ENCODE peak calls at places on chromosomes 11 and 22, in nine cellular contexts. V is CD8-positive, alpha-beta T cell; Y is GM20000; S is T-helper 1 cell; P is activated naive CD4-positive, alpha-beta T cell treated with Interleukin-2 at 50 U/mL for 16 hours; Z is lower lobe of right lung; X is NCI-H1436; A is spleen; C is cardiac septum. W is an unnamed sample.

GRCh38 chr11:92225206-92225562 is 566 bp downstream of the FAT3 start:
- DNase-seq in C (no peak), Z (no peak), A (no peak), X (no peak), Y (no peak), P (no peak), S (no peak), V (no peak), W (peak)

GRCh38 chr11:45102810-45103621 is 43.4 kb upstream of the PRDM11 start:
- DNase-seq in C (no peak), P (peak), Z (no peak), Y (peak), S (peak), X (peak), A (peak), V (peak), W (peak)

GRCh38 chr11:69653406-69653960 is 12.5 kb downstream of the CCND1 start:
- DNase-seq in C (no peak), X (no peak), S (no peak), Y (no peak), A (peak), V (no peak), P (no peak), Z (no peak), W (no peak)

GRCh38 chr22:50261615-50262459 is at the start of gene MAPK12:
- DNase-seq in X (no peak), C (no peak), P (no peak), A (no peak), V (no peak), S (no peak), Y (peak), Z (no peak), W (no peak)

GRCh38 chr11:22115470-22116037 is 77.3 kb upstream of the ANO5 start:
- DNase-seq in P (no peak), Z (no peak), Y (no peak), X (no peak), S (no peak), A (no peak), C (no peak), V (no peak), W (no peak)

GRCh38 chr11:45106006-45106405 is 40.4 kb upstream of the PRDM11 start:
- DNase-seq in S (no peak), V (peak), Y (no peak), A (no peak), X (no peak), C (no peak), Z (no peak), P (no peak), W (peak)

GRCh38 chr11:119782673-119783072 is 53.7 kb upstream of the NECTIN1 start:
- DNase-seq in S (no peak), P (no peak), Z (peak), X (no peak), V (no peak), A (peak), Y (peak), C (no peak), W (no peak)

GRCh38 chr11:104127828-104128227 is 36.1 kb downstream of the PDGFD start:
- DNase-seq in A (no peak), Z (no peak), P (no peak), Y (no peak), C (no peak), S (no peak), X (no peak), V (no peak), W (no peak)

GRCh38 chr22:43853328-43853931 is 8.9 kb downstream of the SULT4A1 start:
- DNase-seq in C (peak), Z (no peak), X (no peak), S (no peak), Y (no peak), V (no peak), P (no peak), A (peak), W (peak)

GRCh38 chr11:121703166-121703565 is 250.4 kb upstream of the SORL1-AS1 start:
- DNase-seq in A (no peak), P (no peak), S (no peak), Y (no peak), V (no peak), Z (no peak), C (no peak), X (no peak), W (no peak)

GRCh38 chr11:2584434-2584811 is 115.4 kb downstream of the KCNQ1OT1 start:
- DNase-seq in S (no peak), V (no peak), Z (no peak), C (no peak), A (no peak), X (no peak), P (peak), Y (no peak), W (no peak)

GRCh38 chr11:134433806-134434205 is 21.8 kb upstream of the B3GAT1 start:
- DNase-seq in V (no peak), Z (no peak), Y (no peak), S (no peak), X (no peak), A (no peak), C (no peak), P (no peak), W (no peak)

GRCh38 chr11:65425105-65425970 is 2.7 kb downstream of the NEAT1 start:
- DNase-seq in S (peak), P (peak), V (peak), A (peak), Y (peak), X (no peak), Z (peak), C (peak), W (no peak)

GRCh38 chr22:26276530-26277200 is 107.4 kb downstream of the SEZ6L start:
- DNase-seq in V (no peak), Y (no peak), A (no peak), C (no peak), X (no peak), Z (no peak), S (no peak), P (no peak), W (no peak)

GRCh38 chr22:31829505-31829904 is 75.7 kb downstream of the DEPDC5 start:
- DNase-seq in C (no peak), X (no peak), S (no peak), V (no peak), A (no peak), P (peak), Y (no peak), Z (no peak), W (no peak)

GRCh38 chr11:9103542-9104276 is 12.3 kb upstream of the SCUBE2 start:
- DNase-seq in Y (no peak), S (no peak), C (no peak), V (no peak), X (no peak), A (no peak), P (no peak), Z (no peak), W (no peak)

GRCh38 chr22:38865201-38866023 is 6.6 kb downstream of the CBX6 start:
- DNase-seq in Z (peak), V (no peak), S (no peak), A (peak), X (no peak), Y (no peak), C (peak), P (no peak), W (peak)

GRCh38 chr11:1943576-1943975 is 3.6 kb upstream of the MRPL23 start:
- DNase-seq in A (peak), Z (peak), P (no peak), S (peak), C (peak), Y (no peak), V (no peak), X (no peak), W (peak)

W was measured in aorta.